ENCODE peak calls at places on chromosomes 2 and 18, in eight cellular contexts. Y, N, O, B, L, Z, K and J are unnamed samples.

GRCh38 chr18:52723456-52724065 is 383.6 kb downstream of the DCC start:
- DNase-seq in Z (no peak), Y (no peak), O (no peak), L (no peak), K (no peak), B (no peak), N (no peak), J (no peak)

GRCh38 chr18:22813648-22814328 is 119.3 kb upstream of the RBBP8 start:
- DNase-seq in Z (no peak), B (peak), O (peak), Y (no peak), N (peak), L (no peak), K (no peak), J (no peak)

GRCh38 chr18:25560369-25560768 is 208.4 kb upstream of the ZNF521 start:
- DNase-seq in N (no peak), L (no peak), Z (peak), B (no peak), O (no peak), Y (no peak), K (no peak), J (no peak)

GRCh38 chr18:45357681-45358470 is 257.4 kb upstream of the SLC14A2 start:
- DNase-seq in O (peak), K (no peak), Y (no peak), B (no peak), Z (no peak), N (peak), L (no peak), J (no peak)

GRCh38 chr2:85504434-85505261 is 34.3 kb upstream of the MAT2A start:
- DNase-seq in B (peak), Y (peak), N (peak), Z (peak), O (no peak), L (no peak), K (no peak), J (no peak)

GRCh38 chr18:34225218-34225553 is 473 bp upstream of the NOL4 start:
- DNase-seq in K (no peak), N (no peak), L (no peak), B (no peak), Y (no peak), O (no peak), Z (no peak), J (no peak)

GRCh38 chr18:1466035-1466434 is 561.4 kb downstream of the ADCYAP1 start:
- DNase-seq in K (no peak), L (no peak), B (no peak), N (no peak), O (no peak), Y (no peak), Z (no peak), J (no peak)

GRCh38 chr2:86750240-86750839 is 30.2 kb downstream of the RMND5A start:
- DNase-seq in L (no peak), N (no peak), Z (no peak), K (no peak), B (no peak), Y (no peak), O (no peak), J (no peak)

GRCh38 chr18:12703714-12704113 is 872 bp downstream of the PSMG2 start:
- DNase-seq in B (no peak), L (no peak), Y (peak), N (peak), Z (no peak), K (no peak), O (no peak), J (no peak)

GRCh38 chr18:48540329-48541025 is 1.6 kb downstream of the CTIF start:
- DNase-seq in B (peak), L (peak), N (peak), Y (peak), K (peak), Z (peak), O (no peak), J (peak)

GRCh38 chr2:182763311-182763912 is 47.4 kb downstream of the DNAJC10 start:
- DNase-seq in Z (peak), K (no peak), L (no peak), B (peak), N (peak), Y (no peak), O (peak), J (no peak)

GRCh38 chr18:79401494-79402208 is 5.9 kb downstream of the NFATC1 start:
- DNase-seq in K (no peak), O (no peak), N (no peak), Z (no peak), B (no peak), L (no peak), Y (no peak), J (peak)

GRCh38 chr2:112942654-112943002 is 31.7 kb downstream of the IL37 start:
- DNase-seq in O (no peak), K (no peak), N (no peak), L (no peak), Z (no peak), B (no peak), Y (no peak), J (no peak)

GRCh38 chr2:109322111-109322510 is 193.1 kb downstream of the SH3RF3 start:
- DNase-seq in K (peak), B (no peak), Y (no peak), L (no peak), N (peak), Z (peak), O (no peak), J (peak)

GRCh38 chr18:36828157-36828629 is 609 bp downstream of the TPGS2 start:
- DNase-seq in B (no peak), Y (no peak), L (peak), Z (peak), K (peak), N (peak), O (peak), J (peak)

GRCh38 chr2:223855426-223855825 is 18.0 kb upstream of the AP1S3 start:
- DNase-seq in L (no peak), Z (no peak), N (no peak), K (no peak), O (no peak), B (no peak), Y (no peak), J (no peak)

GRCh38 chr18:3409811-3410210 is 40.2 kb upstream of the TGIF1 start:
- DNase-seq in N (no peak), L (no peak), B (no peak), O (no peak), Z (no peak), Y (no peak), K (no peak), J (no peak)

GRCh38 chr18:57864615-57865121 is 61.6 kb upstream of the ATP8B1 start:
- DNase-seq in L (no peak), Y (no peak), N (no peak), O (no peak), K (no peak), Z (no peak), B (no peak), J (no peak)

GRCh38 chr2:225462945-225463344 is 63.4 kb downstream of the NYAP2 start:
- DNase-seq in O (no peak), K (no peak), N (no peak), L (no peak), Y (no peak), Z (no peak), B (no peak), J (no peak)

GRCh38 chr2:190110131-190110530 is 47.6 kb upstream of the MSTN start:
- DNase-seq in O (no peak), K (no peak), B (no peak), L (no peak), N (no peak), Y (peak), Z (no peak), J (no peak)

GRCh38 chr2:39620067-39620466 is 45.6 kb upstream of the TMEM178A start:
- DNase-seq in Y (peak), B (no peak), L (no peak), O (no peak), Z (peak), N (peak), K (no peak), J (peak)

GRCh38 chr2:12787891-12788783 is 71.4 kb downstream of the TRIB2 start:
- DNase-seq in N (peak), B (no peak), Z (peak), L (no peak), Y (no peak), K (no peak), O (no peak), J (no peak)

GRCh38 chr2:105868060-105868459 is 123.3 kb downstream of the NCK2 start:
- DNase-seq in L (no peak), Y (no peak), K (no peak), Z (no peak), O (no peak), N (peak), B (no peak), J (no peak)

GRCh38 chr2:234708091-234708683 is 211.3 kb upstream of the ARL4C start:
- DNase-seq in Y (no peak), B (no peak), K (no peak), O (no peak), N (no peak), Z (no peak), L (no peak), J (no peak)

GRCh38 chr2:165203689-165204559 is at the start of gene SCN3A:
- DNase-seq in B (peak), O (peak), K (peak), N (peak), Z (peak), L (no peak), Y (peak), J (peak)

GRCh38 chr2:127422631-127423475 is 4.6 kb downstream of the PROC start:
- DNase-seq in Z (no peak), O (peak), L (peak), K (no peak), Y (no peak), B (peak), N (no peak), J (peak)

GRCh38 chr2:200863655-200864205 is 728 bp downstream of the CLK1 start:
- DNase-seq in N (no peak), B (no peak), Z (peak), O (peak), Y (no peak), K (peak), L (no peak), J (peak)